ENCODE peak calls at places on chromosomes 3 and 15, in nine cellular contexts. Q is omental fat pad, V is uterus, M is pancreas, T is right lobe of liver, C is HCT116, P is spleen, Y is mucosa of descending colon, E is ovary. L is an unnamed sample.

GRCh38 chr3:195839260-195840010 is 27.7 kb upstream of the MUC4 start:
- DNase-seq in M (no peak), T (peak), Q (no peak), C (no peak), P (no peak), Y (no peak), E (no peak), V (no peak), L (no peak)

GRCh38 chr3:175737646-175738572 is 878.8 kb downstream of the NAALADL2 start:
- DNase-seq in Q (no peak), P (no peak), C (no peak), E (no peak), Y (no peak), T (no peak), V (no peak), M (no peak), L (no peak)

GRCh38 chr15:69193948-69194827 is 33.8 kb downstream of the GLCE start:
- DNase-seq in Y (no peak), C (no peak), M (no peak), Q (no peak), V (no peak), P (no peak), T (no peak), E (no peak), L (peak)

GRCh38 chr15:58182460-58183163 is 44.4 kb downstream of the AQP9 start:
- DNase-seq in C (peak), V (peak), M (peak), Y (peak), Q (no peak), P (no peak), E (peak), T (peak), L (peak)

GRCh38 chr3:77885381-77885780 is 845.5 kb downstream of the ROBO2 start:
- DNase-seq in E (no peak), M (no peak), Y (no peak), Q (no peak), V (no peak), P (no peak), C (no peak), T (no peak), L (no peak)

GRCh38 chr3:49013738-49014660 is 4.4 kb downstream of the DALRD3 start:
- DNase-seq in P (no peak), V (no peak), Q (no peak), Y (peak), C (no peak), E (peak), T (no peak), M (peak), L (peak)

GRCh38 chr3:38588276-38588971 is 61.1 kb downstream of the SCN5A start:
- DNase-seq in V (no peak), Y (no peak), T (no peak), M (peak), P (peak), C (no peak), Q (no peak), E (no peak), L (no peak)

GRCh38 chr3:149340310-149340933 is 7.0 kb upstream of the TM4SF18 start:
- DNase-seq in M (peak), Y (no peak), Q (no peak), T (no peak), E (no peak), C (no peak), P (no peak), V (no peak), L (peak)

GRCh38 chr3:195662-196061 is 901 bp upstream of the CHL1 start:
- DNase-seq in V (no peak), C (no peak), Q (no peak), E (no peak), M (no peak), P (no peak), Y (no peak), T (no peak), L (no peak)

GRCh38 chr3:57386307-57386706 is 93.8 kb upstream of the ASB14 start:
- DNase-seq in Y (no peak), Q (no peak), E (no peak), P (no peak), T (no peak), M (no peak), V (no peak), C (no peak), L (no peak)

GRCh38 chr3:183392166-183393034 is 36.0 kb downstream of the MCF2L2 start:
- DNase-seq in Q (no peak), V (peak), P (no peak), C (no peak), E (peak), T (no peak), M (no peak), Y (no peak), L (no peak)

GRCh38 chr15:47551079-47551478 is 166.2 kb upstream of the SEMA6D start:
- DNase-seq in M (no peak), Q (no peak), C (no peak), Y (peak), T (no peak), P (no peak), V (no peak), E (no peak), L (peak)
- TF ChIP-seq CTCF in M (no peak), Q (no peak), C (no peak), Y (no peak), T (no peak), P (no peak), V (no peak), E (no peak), L (no peak)

GRCh38 chr3:114155370-114155821 is 23.5 kb downstream of the DRD3 start:
- DNase-seq in E (no peak), V (no peak), M (no peak), Y (peak), T (no peak), P (no peak), C (peak), Q (no peak), L (peak)
- TF ChIP-seq CTCF in E (no peak), V (no peak), M (no peak), Y (no peak), T (peak), P (no peak), C (peak), Q (no peak), L (peak)

GRCh38 chr3:46848271-46849097 is 14.8 kb downstream of the MYL3 start:
- DNase-seq in C (no peak), P (peak), Y (no peak), T (no peak), E (peak), M (peak), Q (no peak), V (no peak), L (peak)
- TF ChIP-seq CTCF in C (peak), P (no peak), Y (no peak), T (peak), E (no peak), M (no peak), Q (no peak), V (no peak), L (peak)

DNA sequence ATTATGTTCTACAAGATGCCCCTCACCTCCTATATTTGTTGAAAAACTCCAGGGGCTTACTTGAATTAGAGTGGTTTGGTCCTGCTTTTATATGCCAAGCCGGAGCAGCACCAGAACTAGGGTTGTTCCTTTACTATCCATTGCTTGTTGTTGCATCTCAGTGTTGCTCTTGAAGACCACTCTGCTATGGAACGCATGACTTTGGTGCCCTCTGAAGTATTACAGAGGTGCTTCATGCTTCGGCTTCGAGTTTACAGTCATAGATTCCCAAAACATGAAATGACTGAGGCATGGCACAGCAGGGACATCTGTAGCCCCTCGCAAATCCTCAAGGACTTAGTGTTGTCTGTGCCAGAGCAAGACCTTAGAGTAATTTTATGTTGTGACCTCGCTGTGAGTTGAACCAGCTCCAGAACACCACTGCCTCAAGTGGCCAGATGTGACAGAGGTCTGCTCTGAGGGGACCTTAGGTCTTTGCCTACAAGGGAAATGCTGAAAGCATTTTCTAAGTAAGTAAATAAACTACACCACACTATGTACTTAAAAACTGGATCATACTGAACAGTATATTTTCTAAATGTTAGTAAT is 67.2 kb upstream of the SIAH2 start:
- DNase-seq in T (no peak), Q (no peak), P (no peak), E (no peak), V (no peak), Y (no peak), C (peak), M (no peak), L (no peak)
- TF ChIP-seq CTCF in T (peak), Q (no peak), P (no peak), E (no peak), V (no peak), Y (no peak), C (peak), M (no peak), L (peak)

DNA sequence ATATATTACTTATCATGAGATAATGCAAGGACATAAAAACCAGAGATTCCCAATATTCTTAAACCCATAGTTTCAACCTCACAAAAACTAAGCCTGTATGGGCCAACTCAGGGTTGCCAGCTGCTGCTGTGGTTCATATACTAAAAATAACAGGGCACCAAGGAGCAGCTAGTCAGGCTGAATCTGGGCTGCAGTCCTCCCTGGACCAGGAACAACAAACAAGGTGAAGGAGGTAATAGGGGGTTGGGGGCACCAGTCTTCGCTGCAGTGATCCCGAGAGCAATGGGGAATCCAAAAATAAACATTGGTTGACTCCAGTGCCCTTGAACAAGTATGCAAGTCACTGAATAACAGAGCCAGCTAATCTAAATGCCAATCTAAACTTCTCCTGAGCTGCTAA is 108.9 kb downstream of the MECOM start:
- DNase-seq in Y (no peak), Q (no peak), E (no peak), P (no peak), T (no peak), M (no peak), C (no peak), V (no peak), L (no peak)
- TF ChIP-seq CTCF in Y (no peak), Q (no peak), E (no peak), P (no peak), T (no peak), M (no peak), C (no peak), V (no peak), L (no peak)